ENCODE peak calls at places on chromosomes 5 and 9, in ten cellular contexts. Y, N, Z, X, E, H, B, G, Q and O are unnamed samples.

GRCh38 chr9:31519011-31519410 is 865.4 kb upstream of the ACO1 start:
- DNase-seq in Y (peak), N (no peak), Z (no peak), X (no peak), E (no peak), H (peak), B (no peak), G (peak), Q (no peak), O (peak)

GRCh38 chr9:77417570-77417969 is 230.6 kb downstream of the GNA14 start:
- DNase-seq in Y (no peak), N (no peak), Z (no peak), X (no peak), E (no peak), H (no peak), B (no peak), G (peak), Q (peak), O (no peak)

GRCh38 chr5:60698316-60698715 is 1.6 kb downstream of the DEPDC1B start:
- DNase-seq in Y (no peak), N (no peak), Z (no peak), X (no peak), E (no peak), H (no peak), B (no peak), G (no peak), Q (no peak), O (no peak)

GRCh38 chr5:72511371-72512178 is 4.4 kb upstream of the ZNF366 start:
- DNase-seq in Y (no peak), N (no peak), Z (no peak), X (no peak), E (no peak), H (no peak), B (no peak), G (no peak), Q (peak), O (no peak)

GRCh38 chr5:161925960-161926359 is 78.0 kb downstream of the GABRA1 start:
- DNase-seq in Y (peak), N (no peak), Z (no peak), X (no peak), E (no peak), H (peak), B (no peak), G (no peak), Q (no peak), O (peak)

GRCh38 chr9:36101916-36102741 is 34.4 kb upstream of the GLIPR2 start:
- DNase-seq in Y (no peak), N (no peak), Z (no peak), X (peak), E (peak), H (no peak), B (no peak), G (peak), Q (peak), O (no peak)

GRCh38 chr9:107249665-107250285 is 33.3 kb upstream of the RAD23B start:
- DNase-seq in Y (no peak), N (no peak), Z (no peak), X (no peak), E (no peak), H (no peak), B (no peak), G (no peak), Q (no peak), O (no peak)

GRCh38 chr5:173016621-173017046 is 33.1 kb downstream of the ATP6V0E1 start:
- DNase-seq in Y (no peak), N (peak), Z (no peak), X (no peak), E (peak), H (peak), B (no peak), G (peak), Q (peak), O (no peak)

GRCh38 chr5:61604626-61605025 is 272.6 kb downstream of the ZSWIM6 start:
- DNase-seq in Y (no peak), N (no peak), Z (no peak), X (no peak), E (no peak), H (no peak), B (no peak), G (no peak), Q (no peak), O (no peak)

GRCh38 chr5:10352404-10353240 is 873 bp upstream of the MARCHF6 start:
- DNase-seq in Y (no peak), N (peak), Z (peak), X (no peak), E (no peak), H (peak), B (no peak), G (peak), Q (peak), O (no peak)

GRCh38 chr9:110143969-110144545 is 63.9 kb downstream of the C9orf152 start:
- DNase-seq in Y (no peak), N (no peak), Z (no peak), X (peak), E (no peak), H (no peak), B (no peak), G (no peak), Q (no peak), O (no peak)
- TF ChIP-seq CTCF in Y (no peak), N (no peak), Z (no peak), X (no peak), E (no peak), H (no peak), B (no peak), G (no peak), Q (no peak), O (no peak)

DNA sequence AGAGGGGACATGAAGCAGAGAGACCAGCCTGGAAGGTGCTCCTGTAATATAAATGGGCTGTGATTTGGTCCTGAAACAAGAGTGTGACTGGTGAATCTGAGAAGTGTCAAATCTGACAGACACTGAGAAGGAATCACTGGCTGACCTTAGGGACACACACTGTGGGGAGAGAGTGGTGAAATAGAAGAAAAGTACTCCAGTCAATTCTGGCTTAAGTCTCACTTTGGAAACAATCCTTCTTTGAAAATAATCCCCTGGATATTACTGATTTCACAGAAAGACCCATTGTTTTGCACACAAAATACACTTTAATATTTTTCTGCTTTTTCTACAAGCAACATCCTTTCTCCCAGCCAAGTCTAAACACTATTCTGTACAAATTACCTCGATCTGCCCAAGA is 68.8 kb downstream of the MAPKAP1 start:
- DNase-seq in Y (no peak), N (no peak), Z (no peak), X (no peak), E (no peak), H (no peak), B (no peak), G (no peak), Q (no peak), O (no peak)
- H3K27ac ChIP-seq in Y (no peak), N (no peak), Z (no peak), X (no peak), E (no peak), H (no peak), B (peak), G (no peak), Q (no peak), O (no peak)

DNA sequence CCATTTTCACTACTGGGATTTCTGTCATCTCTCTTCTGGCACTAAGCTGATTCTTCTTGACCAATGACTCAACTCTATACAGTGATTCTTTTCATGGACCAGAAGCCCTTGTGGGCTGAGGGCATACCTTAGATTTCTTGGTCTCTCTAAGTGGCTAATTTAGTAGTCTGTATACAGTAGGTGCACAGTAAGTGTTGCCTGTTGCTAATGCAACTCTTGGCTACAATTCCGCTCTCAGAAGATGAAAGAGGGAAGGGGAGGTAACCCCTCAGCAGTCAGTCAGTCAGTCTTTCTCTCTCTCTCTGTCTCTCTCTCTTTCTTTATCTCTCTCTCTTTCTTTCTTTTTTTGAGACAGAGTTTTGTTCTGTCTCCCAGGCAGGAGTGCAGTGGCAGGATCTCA is 115.1 kb upstream of the PANK3 start:
- DNase-seq in Y (no peak), N (no peak), Z (no peak), X (no peak), E (no peak), H (no peak), B (no peak), G (no peak), Q (no peak), O (no peak)
- H3K4me3 ChIP-seq in Y (no peak), N (no peak), Z (no peak), X (no peak), E (no peak), H (no peak), B (no peak), G (no peak), Q (no peak), O (no peak)

DNA sequence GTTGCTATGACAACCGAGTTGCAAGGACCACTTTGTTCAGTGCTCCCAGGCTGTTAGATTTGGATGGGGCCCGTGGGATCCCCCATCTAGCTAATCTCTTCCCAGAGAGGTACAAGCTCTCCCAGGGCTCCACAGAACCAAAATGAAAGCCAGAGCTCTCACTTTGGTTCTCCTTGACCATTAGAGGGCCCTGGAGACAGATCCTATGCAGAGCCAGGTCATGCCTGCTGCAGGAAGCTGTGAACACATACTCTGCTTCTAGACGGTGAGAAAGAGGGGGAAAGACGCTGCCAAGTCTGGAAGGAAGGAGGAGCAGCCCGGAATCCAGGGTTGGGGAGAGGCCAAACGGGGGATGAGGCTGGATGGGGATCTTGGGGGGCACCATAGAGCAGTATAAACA is 224.5 kb downstream of the GABBR2 start:
- DNase-seq in Y (no peak), N (no peak), Z (peak), X (no peak), E (no peak), H (peak), B (no peak), G (no peak), Q (no peak), O (no peak)
- TF ChIP-seq CTCF in Y (peak), N (no peak), Z (no peak), X (no peak), E (no peak), H (no peak), B (no peak), G (no peak), Q (peak), O (no peak)

GRCh38 chr5:149212203-149212951 is 59.3 kb upstream of the AFAP1L1 start:
- DNase-seq in Y (no peak), N (no peak), Z (no peak), X (no peak), E (no peak), H (no peak), B (no peak), G (peak), Q (peak), O (no peak)
- H3K27ac ChIP-seq in Y (no peak), N (no peak), Z (no peak), X (no peak), E (no peak), H (no peak), B (no peak), G (no peak), Q (peak), O (no peak)

GRCh38 chr5:135578685-135579341 is at the start of gene CXCL14:
- DNase-seq in Y (peak), N (peak), Z (peak), X (peak), E (peak), H (peak), B (peak), G (peak), Q (peak), O (peak)
- H3K4me3 ChIP-seq in Y (peak), N (peak), Z (peak), X (peak), E (no peak), H (peak), B (peak), G (peak), Q (peak), O (peak)

GRCh38 chr5:11715797-11716196 is 188.4 kb downstream of the CTNND2 start:
- DNase-seq in Y (no peak), N (no peak), Z (no peak), X (no peak), E (no peak), H (no peak), B (no peak), G (no peak), Q (no peak), O (no peak)

GRCh38 chr5:11724947-11725346 is 179.3 kb downstream of the CTNND2 start:
- DNase-seq in Y (no peak), N (no peak), Z (no peak), X (no peak), E (peak), H (no peak), B (no peak), G (peak), Q (no peak), O (no peak)

DNA sequence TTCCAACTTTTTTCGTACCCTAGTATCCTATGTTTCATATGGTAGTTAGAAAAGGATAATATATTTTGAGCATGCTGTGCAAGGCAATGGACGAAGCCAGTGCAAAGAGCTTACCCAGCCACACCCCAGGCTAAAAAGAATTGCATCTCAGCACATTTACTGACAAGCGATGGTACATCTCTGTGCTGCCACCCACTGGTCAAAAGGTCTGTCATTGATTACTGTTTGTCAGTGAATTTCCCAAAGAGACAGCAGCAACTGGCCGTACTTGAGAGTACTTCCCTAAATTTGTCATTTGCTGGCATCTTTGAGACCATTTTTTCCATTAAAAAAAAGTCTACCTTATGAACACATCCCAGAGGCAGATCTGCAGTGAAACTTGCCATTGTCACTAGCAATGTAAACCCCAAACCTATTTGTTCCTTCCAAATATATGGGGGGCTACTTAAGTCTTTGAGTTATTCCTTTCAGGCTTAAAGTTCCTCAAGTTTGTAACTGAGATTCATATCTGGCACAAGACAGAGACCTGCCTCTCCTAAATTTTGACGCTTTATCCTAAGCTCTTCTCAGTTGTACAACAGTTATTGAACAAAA is 184.3 kb downstream of the CTNND2 start:
- DNase-seq in Y (peak), N (no peak), Z (peak), X (peak), E (peak), H (peak), B (peak), G (peak), Q (peak), O (peak)
- TF ChIP-seq CTCF in Y (peak), N (no peak), Z (peak), X (no peak), E (peak), H (peak), B (peak), G (peak), Q (peak), O (peak)